ENCODE peak calls at places on chromosomes 12 and 14, in ten cellular contexts. One of them, this sample, is unnamed. For H3K4me1, the result is how much of the 10 kb centered on the place peaks cover.

GRCh38 chr12:19198272-19198671 is 68.7 kb downstream of the PLEKHA5 start:
- DNase-seq in H1: no peak
- DNase-seq in K562: no peak
- DNase-seq in sigmoid colon: no peak
- DNase-seq in transverse colon: no peak
- DNase-seq in A549: peak
- DNase-seq in suprapubic skin: no peak
- DNase-seq in tibial nerve: no peak
- DNase-seq in GM12878: no peak
- DNase-seq in stomach: no peak
- DNase-seq in this sample: no peak

GRCh38 chr12:4217091-4217490 is 56.5 kb upstream of the CCND2 start:
- DNase-seq in tibial nerve: no peak
- DNase-seq in A549: no peak
- DNase-seq in sigmoid colon: no peak
- DNase-seq in K562: no peak
- DNase-seq in suprapubic skin: no peak
- DNase-seq in stomach: no peak
- DNase-seq in transverse colon: no peak
- DNase-seq in GM12878: no peak
- DNase-seq in H1: peak
- DNase-seq in this sample: no peak

GRCh38 chr12:912466-913235 is 36.8 kb downstream of the RAD52 start:
- DNase-seq in transverse colon: no peak
- DNase-seq in H1: no peak
- DNase-seq in sigmoid colon: no peak
- DNase-seq in GM12878: no peak
- DNase-seq in stomach: no peak
- DNase-seq in K562: no peak
- DNase-seq in suprapubic skin: no peak
- DNase-seq in A549: no peak
- DNase-seq in tibial nerve: no peak
- DNase-seq in this sample: no peak

GRCh38 chr12:53560386-53560785 is 53.1 kb upstream of the NPFF start:
- DNase-seq in suprapubic skin: no peak
- DNase-seq in tibial nerve: no peak
- DNase-seq in H1: no peak
- DNase-seq in stomach: no peak
- DNase-seq in transverse colon: no peak
- DNase-seq in sigmoid colon: no peak
- DNase-seq in GM12878: no peak
- DNase-seq in K562: no peak
- DNase-seq in A549: no peak
- DNase-seq in this sample: no peak

GRCh38 chr14:24339284-24340151 is at the start of gene RIPK3:
- DNase-seq in suprapubic skin: peak
- DNase-seq in A549: no peak
- DNase-seq in tibial nerve: no peak
- DNase-seq in H1: peak
- DNase-seq in K562: no peak
- DNase-seq in GM12878: peak
- DNase-seq in sigmoid colon: no peak
- DNase-seq in stomach: peak
- DNase-seq in transverse colon: peak
- DNase-seq in this sample: no peak

GRCh38 chr12:48965447-48965846 is 6.1 kb downstream of the WNT10B start:
- DNase-seq in suprapubic skin: no peak
- DNase-seq in K562: peak
- DNase-seq in tibial nerve: no peak
- DNase-seq in H1: no peak
- DNase-seq in sigmoid colon: no peak
- DNase-seq in stomach: no peak
- DNase-seq in transverse colon: no peak
- DNase-seq in GM12878: no peak
- DNase-seq in A549: no peak
- DNase-seq in this sample: no peak

GRCh38 chr12:76633415-76633814 is 73.8 kb upstream of the OSBPL8 start:
- DNase-seq in K562: peak
- DNase-seq in transverse colon: no peak
- DNase-seq in H1: no peak
- DNase-seq in stomach: no peak
- DNase-seq in A549: no peak
- DNase-seq in sigmoid colon: no peak
- DNase-seq in GM12878: no peak
- DNase-seq in suprapubic skin: no peak
- DNase-seq in tibial nerve: no peak
- DNase-seq in this sample: no peak

GRCh38 chr14:74506408-74506807 is 12.8 kb downstream of the ISCA2 start:
- DNase-seq in GM12878: no peak
- DNase-seq in suprapubic skin: no peak
- DNase-seq in K562: no peak
- DNase-seq in tibial nerve: no peak
- DNase-seq in H1: peak
- DNase-seq in sigmoid colon: no peak
- DNase-seq in transverse colon: no peak
- DNase-seq in A549: no peak
- DNase-seq in stomach: no peak
- DNase-seq in this sample: no peak

GRCh38 chr12:13504074-13504473 is 307.5 kb downstream of the EMP1 start:
- DNase-seq in suprapubic skin: no peak
- DNase-seq in GM12878: no peak
- DNase-seq in stomach: no peak
- DNase-seq in transverse colon: no peak
- DNase-seq in H1: no peak
- DNase-seq in tibial nerve: no peak
- DNase-seq in sigmoid colon: no peak
- DNase-seq in A549: no peak
- DNase-seq in K562: no peak
- DNase-seq in this sample: no peak

GRCh38 chr14:71321556-71322315 is 414.5 kb downstream of the PCNX1 start:
- DNase-seq in suprapubic skin: no peak
- DNase-seq in A549: peak
- DNase-seq in stomach: no peak
- DNase-seq in sigmoid colon: no peak
- DNase-seq in K562: no peak
- DNase-seq in GM12878: no peak
- DNase-seq in transverse colon: no peak
- DNase-seq in tibial nerve: peak
- DNase-seq in H1: no peak
- DNase-seq in this sample: no peak

GRCh38 chr12:56678852-56679251 is 9.2 kb downstream of the PTGES3 start:
- DNase-seq in GM12878: no peak
- DNase-seq in K562: no peak
- DNase-seq in sigmoid colon: no peak
- DNase-seq in transverse colon: no peak
- DNase-seq in A549: no peak
- DNase-seq in suprapubic skin: peak
- DNase-seq in tibial nerve: no peak
- DNase-seq in stomach: no peak
- DNase-seq in H1: no peak
- DNase-seq in this sample: no peak

GRCh38 chr12:105935106-105935505 is 203.6 kb downstream of the NUAK1 start:
- DNase-seq in stomach: no peak
- DNase-seq in tibial nerve: no peak
- DNase-seq in A549: no peak
- DNase-seq in transverse colon: no peak
- DNase-seq in sigmoid colon: no peak
- DNase-seq in suprapubic skin: no peak
- DNase-seq in H1: no peak
- DNase-seq in K562: no peak
- DNase-seq in GM12878: no peak
- DNase-seq in this sample: no peak

GRCh38 chr12:110229409-110229808 is 51.6 kb upstream of the ATP2A2 start:
- DNase-seq in tibial nerve: no peak
- DNase-seq in sigmoid colon: no peak
- DNase-seq in A549: no peak
- DNase-seq in GM12878: no peak
- DNase-seq in suprapubic skin: no peak
- DNase-seq in stomach: no peak
- DNase-seq in transverse colon: no peak
- DNase-seq in K562: no peak
- DNase-seq in H1: no peak
- DNase-seq in this sample: no peak

GRCh38 chr12:110037315-110037714 is 11.0 kb downstream of the C12orf76 start:
- DNase-seq in H1: no peak
- DNase-seq in A549: no peak
- DNase-seq in K562: no peak
- DNase-seq in sigmoid colon: no peak
- DNase-seq in transverse colon: no peak
- DNase-seq in tibial nerve: no peak
- DNase-seq in stomach: no peak
- DNase-seq in GM12878: no peak
- DNase-seq in suprapubic skin: no peak
- DNase-seq in this sample: no peak

GRCh38 chr14:24309538-24310386 is at the start of gene LTB4R2:
- DNase-seq in suprapubic skin: no peak
- DNase-seq in H1: no peak
- DNase-seq in K562: no peak
- DNase-seq in sigmoid colon: no peak
- DNase-seq in transverse colon: no peak
- DNase-seq in tibial nerve: no peak
- DNase-seq in stomach: no peak
- DNase-seq in GM12878: no peak
- DNase-seq in A549: no peak
- DNase-seq in this sample: no peak

GRCh38 chr14:71139058-71139946 is 232.0 kb downstream of the PCNX1 start:
- DNase-seq in H1: peak
- DNase-seq in stomach: peak
- DNase-seq in GM12878: peak
- DNase-seq in transverse colon: peak
- DNase-seq in suprapubic skin: peak
- DNase-seq in K562: peak
- DNase-seq in A549: peak
- DNase-seq in tibial nerve: peak
- DNase-seq in sigmoid colon: no peak
- DNase-seq in this sample: peak

GRCh38 chr12:130339946-130340345 is 2.3 kb downstream of the PIWIL1 start:
- DNase-seq in sigmoid colon: no peak
- DNase-seq in H1: no peak
- DNase-seq in GM12878: no peak
- DNase-seq in K562: no peak
- DNase-seq in suprapubic skin: no peak
- DNase-seq in transverse colon: peak
- DNase-seq in tibial nerve: no peak
- DNase-seq in stomach: no peak
- DNase-seq in A549: peak
- DNase-seq in this sample: no peak

GRCh38 chr14:58639842-58640484 is 2.2 kb downstream of the DACT1 start:
- DNase-seq in suprapubic skin: no peak
- DNase-seq in A549: peak
- DNase-seq in K562: peak
- DNase-seq in H1: no peak
- DNase-seq in transverse colon: peak
- DNase-seq in sigmoid colon: no peak
- DNase-seq in stomach: no peak
- DNase-seq in GM12878: peak
- DNase-seq in tibial nerve: peak
- DNase-seq in this sample: no peak
- TF ChIP-seq EP300 in suprapubic skin: no peak
- TF ChIP-seq EP300 in A549: no peak
- TF ChIP-seq EP300 in K562: no peak
- TF ChIP-seq EP300 in H1: no peak
- TF ChIP-seq EP300 in transverse colon: no peak
- TF ChIP-seq EP300 in sigmoid colon: no peak
- TF ChIP-seq EP300 in stomach: no peak
- TF ChIP-seq EP300 in GM12878: no peak
- TF ChIP-seq EP300 in tibial nerve: peak
- TF ChIP-seq EP300 in this sample: no peak

GRCh38 chr12:128971802-128972201 is 118.5 kb downstream of the GLT1D1 start:
- DNase-seq in A549: no peak
- DNase-seq in stomach: no peak
- DNase-seq in transverse colon: no peak
- DNase-seq in H1: no peak
- DNase-seq in GM12878: no peak
- DNase-seq in sigmoid colon: no peak
- DNase-seq in suprapubic skin: no peak
- DNase-seq in tibial nerve: no peak
- DNase-seq in K562: no peak
- DNase-seq in this sample: no peak

GRCh38 chr12:128974881-128975280 is 121.6 kb downstream of the GLT1D1 start:
- DNase-seq in GM12878: no peak
- DNase-seq in A549: no peak
- DNase-seq in suprapubic skin: no peak
- DNase-seq in K562: no peak
- DNase-seq in H1: no peak
- DNase-seq in stomach: no peak
- DNase-seq in tibial nerve: no peak
- DNase-seq in sigmoid colon: no peak
- DNase-seq in transverse colon: no peak
- DNase-seq in this sample: no peak

GRCh38 chr12:128980623-128981022 is 127.3 kb downstream of the GLT1D1 start:
- DNase-seq in K562: peak
- DNase-seq in transverse colon: no peak
- DNase-seq in A549: no peak
- DNase-seq in sigmoid colon: no peak
- DNase-seq in GM12878: no peak
- DNase-seq in stomach: no peak
- DNase-seq in H1: no peak
- DNase-seq in suprapubic skin: no peak
- DNase-seq in tibial nerve: no peak
- DNase-seq in this sample: no peak

GRCh38 chr12:128973883-128974681 is 120.8 kb downstream of the GLT1D1 start:
- DNase-seq in H1: no peak
- DNase-seq in suprapubic skin: no peak
- DNase-seq in K562: no peak
- DNase-seq in A549: no peak
- DNase-seq in sigmoid colon: no peak
- DNase-seq in GM12878: no peak
- DNase-seq in tibial nerve: no peak
- DNase-seq in stomach: no peak
- DNase-seq in transverse colon: no peak
- DNase-seq in this sample: no peak

GRCh38 chr12:128976120-128976519 is 122.8 kb downstream of the GLT1D1 start:
- DNase-seq in A549: peak
- DNase-seq in tibial nerve: no peak
- DNase-seq in sigmoid colon: no peak
- DNase-seq in transverse colon: peak
- DNase-seq in suprapubic skin: no peak
- DNase-seq in K562: peak
- DNase-seq in GM12878: no peak
- DNase-seq in stomach: no peak
- DNase-seq in H1: peak
- DNase-seq in this sample: no peak
- TF ChIP-seq CTCF in A549: no peak
- TF ChIP-seq CTCF in tibial nerve: peak
- TF ChIP-seq CTCF in sigmoid colon: no peak
- TF ChIP-seq CTCF in transverse colon: peak
- TF ChIP-seq CTCF in suprapubic skin: no peak
- TF ChIP-seq CTCF in K562: peak
- TF ChIP-seq CTCF in GM12878: no peak
- TF ChIP-seq CTCF in stomach: no peak
- TF ChIP-seq CTCF in H1: peak
- TF ChIP-seq CTCF in this sample: no peak

GRCh38 chr14:34344318-34344717 is 117.7 kb downstream of the SPTSSA start:
- DNase-seq in transverse colon: no peak
- DNase-seq in GM12878: no peak
- DNase-seq in H1: no peak
- DNase-seq in stomach: no peak
- DNase-seq in A549: no peak
- DNase-seq in suprapubic skin: no peak
- DNase-seq in K562: no peak
- DNase-seq in sigmoid colon: no peak
- DNase-seq in tibial nerve: no peak
- DNase-seq in this sample: no peak
- H3K4me1 ChIP-seq in transverse colon: under half
- H3K4me1 ChIP-seq in GM12878: under half
- H3K4me1 ChIP-seq in H1: under half
- H3K4me1 ChIP-seq in stomach: under half
- H3K4me1 ChIP-seq in A549: under half
- H3K4me1 ChIP-seq in suprapubic skin: under half
- H3K4me1 ChIP-seq in K562: under half
- H3K4me1 ChIP-seq in sigmoid colon: under half
- H3K4me1 ChIP-seq in tibial nerve: under half
- H3K4me1 ChIP-seq in this sample: under half

GRCh38 chr12:93798279-93798678 is 121.1 kb downstream of the CRADD start:
- DNase-seq in sigmoid colon: no peak
- DNase-seq in transverse colon: no peak
- DNase-seq in tibial nerve: no peak
- DNase-seq in GM12878: no peak
- DNase-seq in A549: no peak
- DNase-seq in H1: no peak
- DNase-seq in suprapubic skin: no peak
- DNase-seq in K562: no peak
- DNase-seq in stomach: no peak
- DNase-seq in this sample: no peak
- TF ChIP-seq EP300 in sigmoid colon: no peak
- TF ChIP-seq EP300 in transverse colon: no peak
- TF ChIP-seq EP300 in tibial nerve: no peak
- TF ChIP-seq EP300 in GM12878: no peak
- TF ChIP-seq EP300 in A549: no peak
- TF ChIP-seq EP300 in H1: no peak
- TF ChIP-seq EP300 in suprapubic skin: no peak
- TF ChIP-seq EP300 in K562: no peak
- TF ChIP-seq EP300 in stomach: no peak
- TF ChIP-seq EP300 in this sample: no peak

This sample was measured in ovary.